ENCODE peak calls at places on chromosomes 16 and 17, in four cellular contexts. One of them, this sample, is unnamed. For H3K9me3 and H3K36me3, the result is how much of the 10 kb centered on the place peaks cover.

GRCh38 chr17:9520649-9521435 is 54.8 kb downstream of the STX8 start:
- DNase-seq in body of pancreas: no peak
- DNase-seq in psoas muscle: no peak
- DNase-seq in adrenal gland: no peak
- DNase-seq in this sample: no peak

GRCh38 chr16:56673916-56674315 is 4.3 kb downstream of the MT1H start:
- DNase-seq in psoas muscle: peak
- DNase-seq in adrenal gland: peak
- DNase-seq in body of pancreas: peak
- DNase-seq in this sample: peak

GRCh38 chr17:59695943-59696681 is 11.1 kb downstream of the PTRH2 start:
- DNase-seq in adrenal gland: no peak
- DNase-seq in body of pancreas: no peak
- DNase-seq in psoas muscle: no peak
- DNase-seq in this sample: no peak

GRCh38 chr17:48484850-48485249 is 46.0 kb downstream of the HOXB1 start:
- DNase-seq in psoas muscle: no peak
- DNase-seq in adrenal gland: no peak
- DNase-seq in body of pancreas: no peak
- DNase-seq in this sample: no peak

GRCh38 chr17:64765191-64765889 is 103.2 kb upstream of the SMURF2 start:
- DNase-seq in adrenal gland: no peak
- DNase-seq in body of pancreas: no peak
- DNase-seq in psoas muscle: no peak
- DNase-seq in this sample: no peak

GRCh38 chr17:36867716-36868115 is 69.6 kb upstream of the LHX1 start:
- DNase-seq in psoas muscle: no peak
- DNase-seq in adrenal gland: no peak
- DNase-seq in body of pancreas: no peak
- DNase-seq in this sample: no peak

GRCh38 chr17:50063516-50064252 is 7.8 kb downstream of the ITGA3 start:
- DNase-seq in psoas muscle: no peak
- DNase-seq in adrenal gland: no peak
- DNase-seq in body of pancreas: no peak
- DNase-seq in this sample: peak

GRCh38 chr16:15874745-15875314 is 13.6 kb downstream of the CEP20 start:
- DNase-seq in adrenal gland: peak
- DNase-seq in psoas muscle: peak
- DNase-seq in body of pancreas: peak
- DNase-seq in this sample: peak

GRCh38 chr16:22326771-22327445 is 29.7 kb downstream of the POLR3E start:
- DNase-seq in adrenal gland: no peak
- DNase-seq in body of pancreas: no peak
- DNase-seq in psoas muscle: no peak
- DNase-seq in this sample: no peak

GRCh38 chr16:80263848-80264694 is 276.7 kb upstream of the DYNLRB2 start:
- DNase-seq in adrenal gland: no peak
- DNase-seq in body of pancreas: no peak
- DNase-seq in psoas muscle: no peak
- DNase-seq in this sample: no peak

GRCh38 chr16:63289834-63290460 is 1253.7 kb upstream of the CDH8 start:
- DNase-seq in body of pancreas: peak
- DNase-seq in adrenal gland: peak
- DNase-seq in psoas muscle: no peak
- DNase-seq in this sample: peak

GRCh38 chr17:67376892-67377726 is at the start of gene PITPNC1:
- DNase-seq in adrenal gland: peak
- DNase-seq in psoas muscle: peak
- DNase-seq in body of pancreas: peak
- DNase-seq in this sample: peak

GRCh38 chr16:9351841-9352434 is 260.5 kb downstream of the HAPSTR1 start:
- DNase-seq in adrenal gland: no peak
- DNase-seq in psoas muscle: no peak
- DNase-seq in body of pancreas: peak
- DNase-seq in this sample: no peak

GRCh38 chr17:79429864-79430494 is 180.9 kb downstream of the RBFOX3 start:
- DNase-seq in adrenal gland: no peak
- DNase-seq in psoas muscle: no peak
- DNase-seq in body of pancreas: no peak
- DNase-seq in this sample: no peak

GRCh38 chr16:46712911-46713310 is 23.5 kb downstream of the ORC6 start:
- DNase-seq in adrenal gland: no peak
- DNase-seq in psoas muscle: no peak
- DNase-seq in body of pancreas: no peak
- DNase-seq in this sample: no peak

GRCh38 chr16:7303014-7303676 is 29.5 kb upstream of the RBFOX1 start:
- DNase-seq in psoas muscle: peak
- DNase-seq in adrenal gland: no peak
- DNase-seq in body of pancreas: peak
- DNase-seq in this sample: no peak

GRCh38 chr16:70800306-70800705 is 652 bp downstream of the VAC14 start:
- DNase-seq in body of pancreas: no peak
- DNase-seq in adrenal gland: no peak
- DNase-seq in psoas muscle: no peak
- DNase-seq in this sample: no peak

GRCh38 chr16:70800798-70801480 is at the start of gene VAC14:
- DNase-seq in psoas muscle: peak
- DNase-seq in body of pancreas: peak
- DNase-seq in adrenal gland: peak
- DNase-seq in this sample: peak

GRCh38 chr16:70803354-70803753 is 2.4 kb upstream of the VAC14 start:
- DNase-seq in adrenal gland: no peak
- DNase-seq in psoas muscle: no peak
- DNase-seq in body of pancreas: no peak
- DNase-seq in this sample: no peak

GRCh38 chr16:70804153-70804728 is 3.3 kb upstream of the VAC14 start:
- DNase-seq in adrenal gland: no peak
- DNase-seq in psoas muscle: no peak
- DNase-seq in body of pancreas: no peak
- DNase-seq in this sample: no peak

DNA sequence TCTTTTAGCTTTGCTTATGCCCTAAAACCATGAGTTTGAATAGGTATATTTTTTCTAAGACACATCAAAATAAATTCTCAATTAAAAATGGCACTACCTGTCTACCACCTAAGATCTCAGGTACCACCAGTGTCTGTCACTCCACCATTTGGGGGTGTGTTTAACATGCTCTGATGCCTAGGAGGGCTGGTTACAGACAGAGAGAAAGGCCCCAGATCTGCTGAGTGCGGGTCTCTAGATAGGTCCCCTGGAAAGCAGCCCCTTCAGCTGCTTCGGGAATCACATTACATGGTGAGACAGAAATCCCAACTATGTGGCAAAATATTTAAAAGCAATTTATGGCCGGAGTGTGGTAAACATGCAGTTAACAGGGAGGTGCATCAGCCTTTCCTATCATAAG is 653 bp upstream of the VAC14 start:
- DNase-seq in psoas muscle: no peak
- DNase-seq in adrenal gland: no peak
- DNase-seq in body of pancreas: no peak
- DNase-seq in this sample: no peak
- H3K4me3 ChIP-seq in psoas muscle: peak
- H3K4me3 ChIP-seq in adrenal gland: peak
- H3K4me3 ChIP-seq in body of pancreas: no peak
- H3K4me3 ChIP-seq in this sample: peak

GRCh38 chr16:88282221-88283041 is 100.3 kb upstream of the ZNF469 start:
- DNase-seq in adrenal gland: no peak
- DNase-seq in psoas muscle: peak
- DNase-seq in body of pancreas: no peak
- DNase-seq in this sample: no peak

GRCh38 chr16:88284626-88285513 is 97.9 kb upstream of the ZNF469 start:
- DNase-seq in adrenal gland: no peak
- DNase-seq in body of pancreas: no peak
- DNase-seq in psoas muscle: no peak
- DNase-seq in this sample: no peak

GRCh38 chr16:88285514-88285822 is 97.3 kb upstream of the ZNF469 start:
- DNase-seq in psoas muscle: no peak
- DNase-seq in body of pancreas: no peak
- DNase-seq in adrenal gland: no peak
- DNase-seq in this sample: no peak

GRCh38 chr16:88284101-88284500 is 98.7 kb upstream of the ZNF469 start:
- DNase-seq in psoas muscle: no peak
- DNase-seq in body of pancreas: no peak
- DNase-seq in adrenal gland: no peak
- DNase-seq in this sample: no peak

GRCh38 chr16:88283596-88283995 is 99.2 kb upstream of the ZNF469 start:
- DNase-seq in body of pancreas: no peak
- DNase-seq in adrenal gland: no peak
- DNase-seq in psoas muscle: no peak
- DNase-seq in this sample: no peak
- H3K9me3 ChIP-seq in body of pancreas: under half
- H3K9me3 ChIP-seq in adrenal gland: under half
- H3K9me3 ChIP-seq in psoas muscle: under half
- H3K9me3 ChIP-seq in this sample: under half

GRCh38 chr16:53261276-53261675 is 173.0 kb upstream of the RBL2 start:
- DNase-seq in adrenal gland: no peak
- DNase-seq in body of pancreas: no peak
- DNase-seq in psoas muscle: no peak
- DNase-seq in this sample: no peak

GRCh38 chr16:53266156-53266555 is 168.1 kb upstream of the RBL2 start:
- DNase-seq in body of pancreas: no peak
- DNase-seq in psoas muscle: no peak
- DNase-seq in adrenal gland: no peak
- DNase-seq in this sample: no peak
- H3K36me3 ChIP-seq in body of pancreas: under half
- H3K36me3 ChIP-seq in psoas muscle: half or more
- H3K36me3 ChIP-seq in adrenal gland: half or more
- H3K36me3 ChIP-seq in this sample: under half

DNA sequence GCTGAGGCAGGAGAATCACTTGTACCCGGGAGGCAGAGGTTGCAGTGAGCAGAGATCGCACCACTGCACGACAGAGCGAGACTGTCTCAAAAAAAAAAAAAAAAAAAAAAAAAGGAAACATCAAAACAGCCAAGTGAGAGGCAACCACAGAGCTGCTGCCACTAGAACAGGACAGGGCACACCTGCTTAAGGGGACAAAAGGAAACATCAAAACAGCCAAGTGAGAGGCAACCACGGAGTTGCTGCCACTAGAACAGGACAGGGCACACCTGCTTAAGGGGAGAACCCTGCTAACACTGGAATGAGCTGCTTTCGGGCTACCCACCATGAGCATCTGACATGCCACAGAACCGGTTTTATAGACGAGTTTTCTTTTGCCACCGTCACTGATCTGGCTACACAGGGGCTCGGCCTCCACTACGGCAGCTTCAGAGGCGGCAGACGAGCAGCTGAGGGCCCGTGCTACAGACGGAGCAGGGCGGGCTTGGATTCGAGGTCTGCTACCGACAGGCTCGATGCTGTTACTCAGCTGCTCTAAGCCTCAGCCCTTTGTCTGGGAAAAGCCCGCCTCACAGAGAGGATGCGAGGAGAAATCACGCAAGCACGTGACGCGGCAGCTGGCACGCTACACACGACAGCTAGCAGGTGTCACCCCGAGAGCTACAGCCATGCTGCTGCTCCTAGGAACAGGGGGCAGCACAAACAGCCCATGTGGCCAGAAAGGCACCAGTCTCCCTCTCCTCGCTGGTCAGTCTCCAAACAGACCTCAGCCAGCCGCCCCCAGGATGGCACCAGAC is 2.0 kb downstream of the P4HB start:
- DNase-seq in body of pancreas: peak
- DNase-seq in adrenal gland: peak
- DNase-seq in psoas muscle: no peak
- DNase-seq in this sample: no peak
- H3K4me3 ChIP-seq in body of pancreas: peak
- H3K4me3 ChIP-seq in adrenal gland: peak
- H3K4me3 ChIP-seq in psoas muscle: peak
- H3K4me3 ChIP-seq in this sample: peak

GRCh38 chr16:48592839-48593429 is 17.0 kb downstream of the N4BP1 start:
- DNase-seq in adrenal gland: no peak
- DNase-seq in psoas muscle: no peak
- DNase-seq in body of pancreas: no peak
- DNase-seq in this sample: no peak

GRCh38 chr16:48591976-48592375 is 18.0 kb downstream of the N4BP1 start:
- DNase-seq in adrenal gland: peak
- DNase-seq in body of pancreas: no peak
- DNase-seq in psoas muscle: no peak
- DNase-seq in this sample: no peak

GRCh38 chr16:48597563-48598392 is 12.2 kb downstream of the N4BP1 start:
- DNase-seq in adrenal gland: no peak
- DNase-seq in psoas muscle: no peak
- DNase-seq in body of pancreas: no peak
- DNase-seq in this sample: no peak

GRCh38 chr16:48590476-48590875 is 19.5 kb downstream of the N4BP1 start:
- DNase-seq in psoas muscle: no peak
- DNase-seq in body of pancreas: no peak
- DNase-seq in adrenal gland: no peak
- DNase-seq in this sample: no peak

GRCh38 chr16:48596326-48596725 is 13.7 kb downstream of the N4BP1 start:
- DNase-seq in psoas muscle: no peak
- DNase-seq in body of pancreas: no peak
- DNase-seq in adrenal gland: no peak
- DNase-seq in this sample: no peak
- H3K9me3 ChIP-seq in psoas muscle: under half
- H3K9me3 ChIP-seq in body of pancreas: under half
- H3K9me3 ChIP-seq in adrenal gland: under half
- H3K9me3 ChIP-seq in this sample: under half

GRCh38 chr16:72111653-72112451 is 18.2 kb downstream of the DHX38 start:
- DNase-seq in body of pancreas: no peak
- DNase-seq in adrenal gland: no peak
- DNase-seq in psoas muscle: no peak
- DNase-seq in this sample: no peak

GRCh38 chr16:72113616-72113945 is 19.9 kb downstream of the DHX38 start:
- DNase-seq in adrenal gland: no peak
- DNase-seq in body of pancreas: no peak
- DNase-seq in psoas muscle: no peak
- DNase-seq in this sample: no peak

GRCh38 chr16:72110662-72111615 is 17.3 kb downstream of the DHX38 start:
- DNase-seq in adrenal gland: no peak
- DNase-seq in psoas muscle: no peak
- DNase-seq in body of pancreas: no peak
- DNase-seq in this sample: no peak

GRCh38 chr16:72112452-72112792 is 18.8 kb downstream of the DHX38 start:
- DNase-seq in body of pancreas: no peak
- DNase-seq in adrenal gland: no peak
- DNase-seq in psoas muscle: no peak
- DNase-seq in this sample: no peak

GRCh38 chr16:72112906-72113615 is 19.4 kb downstream of the DHX38 start:
- DNase-seq in adrenal gland: no peak
- DNase-seq in psoas muscle: no peak
- DNase-seq in body of pancreas: no peak
- DNase-seq in this sample: no peak
- H3K36me3 ChIP-seq in adrenal gland: under half
- H3K36me3 ChIP-seq in psoas muscle: half or more
- H3K36me3 ChIP-seq in body of pancreas: under half
- H3K36me3 ChIP-seq in this sample: under half

GRCh38 chr17:77882040-77882439 is 76.5 kb upstream of the TNRC6C start:
- DNase-seq in psoas muscle: peak
- DNase-seq in adrenal gland: no peak
- DNase-seq in body of pancreas: no peak
- DNase-seq in this sample: no peak
- H3K4me3 ChIP-seq in psoas muscle: no peak
- H3K4me3 ChIP-seq in adrenal gland: no peak
- H3K4me3 ChIP-seq in body of pancreas: no peak
- H3K4me3 ChIP-seq in this sample: no peak

This sample was measured in MG63.